ENCODE peak calls at places on chromosomes 4 and X, in four cellular contexts. M is neural progenitor cell, W is left ventricle myocardium inferior, L is PC-3. N is an unnamed sample.
A peak's percentile ranks its signal among the peaks of the same experiment; 100 is the strongest.

GRCh38 chrX:78838709-78839108 is 91.2 kb downstream of the LPAR4 start:
- DNase-seq in M (no peak), W (no peak), L (peak; percentile 5), N (no peak)

GRCh38 chr4:44984083-44984482 is 257.7 kb upstream of the GNPDA2 start:
- DNase-seq in M (no peak), W (no peak), L (peak; percentile 22), N (no peak)

GRCh38 chrX:5829469-5829868 is 399.2 kb downstream of the NLGN4X start:
- DNase-seq in M (no peak), W (no peak), L (no peak), N (no peak)

GRCh38 chrX:135973025-135973547 is 702 bp downstream of the MMGT1 start:
- DNase-seq in M (no peak), W (no peak), L (peak; percentile 21), N (no peak)

GRCh38 chr4:24279492-24279891 is 304.9 kb downstream of the DHX15 start:
- DNase-seq in M (no peak), W (no peak), L (no peak), N (no peak)

GRCh38 chrX:119512145-119512800 is 44.0 kb downstream of the SLC25A5 start:
- DNase-seq in M (peak; percentile 82), W (peak; percentile 29), L (peak; percentile 85), N (no peak)

GRCh38 chrX:49079489-49080428 is at the start of gene WDR45:
- DNase-seq in M (peak; percentile 65), W (peak; percentile 70), L (peak; percentile 66), N (peak; percentile 54)

GRCh38 chrX:111519215-111519614 is 7.8 kb downstream of the SERTM2 start:
- DNase-seq in M (peak; percentile 70), W (no peak), L (no peak), N (no peak)

GRCh38 chrX:134999469-134999868 is 8.7 kb downstream of the SMIM10 start:
- DNase-seq in M (peak; percentile 19), W (no peak), L (peak; percentile 73), N (no peak)

GRCh38 chr4:16116493-16116990 is 32.7 kb upstream of the PROM1 start:
- DNase-seq in M (no peak), W (no peak), L (no peak), N (no peak)

GRCh38 chr4:55397521-55398321 is 2.0 kb downstream of the TMEM165 start:
- DNase-seq in M (peak; percentile 21), W (no peak), L (peak; percentile 37), N (no peak)

GRCh38 chr4:107579099-107579498 is 140.9 kb downstream of the PAPSS1 start:
- DNase-seq in M (no peak), W (no peak), L (no peak), N (no peak)

GRCh38 chrX:106606583-106606982 is 5.2 kb upstream of the RADX start:
- DNase-seq in M (no peak), W (no peak), L (peak; percentile 39), N (no peak)

GRCh38 chr4:98642991-98643426 is 15.4 kb downstream of the TSPAN5 start:
- DNase-seq in M (no peak), W (no peak), L (peak; percentile 94), N (no peak)

GRCh38 chrX:12412561-12412960 is 274.3 kb downstream of the FRMPD4 start:
- DNase-seq in M (no peak), W (no peak), L (no peak), N (no peak)

GRCh38 chrX:65644621-65645287 is 22.7 kb upstream of the MSN start:
- DNase-seq in M (no peak), W (peak; percentile 82), L (peak; percentile 91), N (peak; percentile 1)

GRCh38 chr4:137421796-137422195 is 110.5 kb downstream of the PCDH18 start:
- DNase-seq in M (no peak), W (no peak), L (no peak), N (no peak)

GRCh38 chr4:26269038-26269437 is 51.8 kb upstream of the RBPJ start:
- DNase-seq in M (no peak), W (no peak), L (no peak), N (no peak)

GRCh38 chrX:14497184-14497666 is 32.1 kb upstream of the GLRA2 start:
- DNase-seq in M (no peak), W (no peak), L (no peak), N (no peak)

GRCh38 chr4:83108101-83108861 is 6.2 kb downstream of the PLAC8 start:
- DNase-seq in M (no peak), W (no peak), L (no peak), N (no peak)

GRCh38 chrX:49237060-49237459 is 1.8 kb downstream of the CCDC22 start:
- DNase-seq in M (no peak), W (no peak), L (no peak), N (no peak)

GRCh38 chr4:56909083-56909981 is 1.6 kb downstream of the REST start:
- DNase-seq in M (peak; percentile 82), W (peak; percentile 51), L (peak; percentile 55), N (peak; percentile 41)

GRCh38 chr4:128558896-128559669 is 250.4 kb upstream of the JADE1 start:
- DNase-seq in M (no peak), W (no peak), L (no peak), N (no peak)

GRCh38 chr4:61397174-61397573 is 197.0 kb downstream of the ADGRL3 start:
- DNase-seq in M (no peak), W (no peak), L (no peak), N (no peak)

DNA sequence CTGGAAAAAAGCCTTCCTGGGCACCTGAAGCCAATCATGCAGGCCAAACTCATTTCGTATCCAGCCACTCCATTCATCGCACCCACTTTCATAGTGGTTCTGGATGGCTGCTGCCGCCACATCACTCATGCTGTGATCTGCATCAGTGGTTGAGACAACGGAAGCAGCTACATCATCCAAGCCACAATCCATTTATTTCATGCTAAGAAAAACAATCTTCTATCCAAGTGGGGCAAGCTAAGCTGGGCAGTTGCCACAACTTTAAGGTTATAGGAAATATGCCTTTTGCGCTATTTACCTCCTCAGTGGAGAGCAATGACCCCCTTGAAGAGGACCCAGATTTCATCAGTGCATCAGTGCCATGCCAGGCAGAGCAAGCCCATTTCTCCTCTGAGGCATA is 124.6 kb downstream of the GRIA3 start:
- DNase-seq in M (no peak), W (no peak), L (no peak), N (no peak)
- H3K27ac ChIP-seq in M (no peak overlapping the region), W (no peak overlapping the region), L (no peak overlapping the region), N (no peak overlapping the region)

DNA sequence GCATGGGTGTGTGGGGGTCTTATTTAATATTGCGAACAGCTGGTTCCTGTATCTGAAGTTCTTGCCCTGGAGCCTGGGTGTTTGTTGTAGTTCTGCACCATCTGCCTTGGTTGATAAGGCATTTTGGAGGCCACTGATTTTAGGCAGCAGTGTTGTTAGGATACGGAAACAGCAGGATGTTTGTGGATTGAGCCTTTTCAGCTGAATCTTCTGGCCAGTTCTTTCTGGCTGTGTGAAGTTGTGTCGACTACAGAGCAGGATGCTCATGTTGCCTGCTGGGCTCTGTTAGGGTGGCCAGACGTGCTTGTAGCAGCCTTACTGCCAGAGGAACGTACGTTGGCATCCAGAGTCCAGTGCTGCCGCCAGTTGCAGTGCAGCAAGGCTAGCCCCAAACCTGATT is 134.2 kb downstream of the PTTG2 start:
- DNase-seq in M (no peak), W (no peak), L (no peak), N (no peak)
- H3K27ac ChIP-seq in M (no peak overlapping the region), W (peak overlapping the region; percentile 11), L (no peak overlapping the region), N (no peak overlapping the region)

GRCh38 chr4:74446896-74447295 is 2.0 kb downstream of the AREG start:
- DNase-seq in M (no peak), W (no peak), L (no peak), N (no peak)

GRCh38 chr4:74441744-74442143 is 3.2 kb upstream of the AREG start:
- DNase-seq in M (no peak), W (no peak), L (peak; percentile 69), N (no peak)

GRCh38 chr4:74446193-74446868 is 1.4 kb downstream of the AREG start:
- DNase-seq in M (no peak), W (no peak), L (peak; percentile 72), N (no peak)

GRCh38 chr4:74447636-74448233 is 2.8 kb downstream of the AREG start:
- DNase-seq in M (no peak), W (no peak), L (no peak), N (no peak)

DNA sequence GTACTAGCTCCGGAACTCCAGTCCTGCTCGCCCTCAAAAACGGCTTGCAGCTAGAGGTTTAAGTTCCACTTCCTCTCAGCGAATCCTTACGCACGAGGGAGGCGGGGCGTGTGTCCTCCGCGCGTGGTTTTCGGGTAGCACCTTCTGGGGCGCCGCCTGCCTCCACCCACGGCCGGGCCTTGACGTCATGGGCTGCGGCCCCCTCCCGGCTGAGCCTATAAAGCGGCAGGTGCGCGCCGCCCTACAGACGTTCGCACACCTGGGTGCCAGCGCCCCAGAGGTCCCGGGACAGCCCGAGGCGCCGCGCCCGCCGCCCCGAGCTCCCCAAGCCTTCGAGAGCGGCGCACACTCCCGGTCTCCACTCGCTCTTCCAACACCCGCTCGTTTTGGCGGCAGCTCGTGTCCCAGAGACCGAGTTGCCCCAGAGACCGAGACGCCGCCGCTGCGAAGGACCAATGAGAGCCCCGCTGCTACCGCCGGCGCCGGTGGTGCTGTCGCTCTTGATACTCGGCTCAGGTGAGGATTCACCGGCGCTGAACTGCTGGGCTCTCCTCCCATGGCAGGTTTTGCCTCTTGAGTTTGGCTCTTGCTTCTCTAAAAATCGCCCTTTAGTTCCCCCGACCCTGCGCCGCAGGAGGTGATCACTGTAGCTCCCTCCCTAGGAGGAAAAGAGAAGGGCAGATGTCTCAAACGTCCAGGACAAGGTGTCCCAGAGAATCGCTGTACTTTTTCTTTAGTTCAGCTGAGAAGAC is at the start of gene AREG:
- DNase-seq in M (peak; percentile 78), W (peak; percentile 75), L (peak; percentile 68), N (no peak)
- H3K27ac ChIP-seq in M (no peak within 1 kb of the TSS), W (peak within 1 kb of the TSS; percentile 77), L (peak within 1 kb of the TSS; percentile 81), N (no peak within 1 kb of the TSS)

DNA sequence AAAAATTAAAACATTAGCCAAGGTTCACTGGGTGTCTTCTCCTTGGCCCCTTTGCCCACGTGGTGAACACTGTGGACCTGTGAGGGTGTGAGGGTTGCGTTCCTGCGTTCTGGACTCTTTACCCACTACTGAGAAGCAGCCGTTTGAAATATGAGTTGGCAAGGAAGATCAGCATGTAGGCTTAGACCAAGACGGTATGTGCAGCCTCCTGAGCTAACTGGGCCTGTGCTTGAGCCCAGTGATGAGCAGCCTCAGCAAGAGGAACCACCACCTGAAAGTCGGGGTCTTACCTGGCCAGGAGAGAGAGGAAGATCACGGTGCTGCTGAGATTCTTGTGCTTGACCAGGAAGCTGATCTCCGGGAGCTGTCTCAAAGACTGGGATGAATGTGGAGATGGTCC is 19.5 kb downstream of the RGS12 start:
- DNase-seq in M (no peak), W (no peak), L (no peak), N (no peak)
- H3K27ac ChIP-seq in M (no peak overlapping the region), W (no peak overlapping the region), L (peak overlapping the region; percentile 58), N (no peak overlapping the region)

GRCh38 chr4:80365928-80366327 is 30.4 kb downstream of the CFAP299 start:
- DNase-seq in M (peak; percentile 50), W (no peak), L (peak; percentile 82), N (no peak)
- H3K27ac ChIP-seq in M (no peak overlapping the region), W (no peak overlapping the region), L (no peak overlapping the region), N (no peak overlapping the region)

N was measured in caudate nucleus.